ENCODE peak calls at places on chromosomes 16 and 17, in ten cellular contexts. One of them, this sample, is unnamed.
A peak's percentile ranks its signal among the peaks of the same experiment; 100 is the strongest.

GRCh38 chr17:8005357-8005756 is 2.9 kb downstream of the GUCY2D start:
- DNase-seq in colonic mucosa: no peak
- DNase-seq in transverse colon: no peak
- DNase-seq in fibroblast of lung: no peak
- DNase-seq in heart left ventricle: no peak
- DNase-seq in HCT116: no peak
- DNase-seq in HL-60: no peak
- DNase-seq in endothelial cell of umbilical vein: no peak
- DNase-seq in CD8-positive, alpha-beta T cell: no peak
- DNase-seq in dorsolateral prefrontal cortex: no peak
- DNase-seq in this sample: no peak

GRCh38 chr16:19700319-19700781 is 17.7 kb downstream of the KNOP1 start:
- DNase-seq in colonic mucosa: peak; percentile 74
- DNase-seq in transverse colon: peak; percentile 57
- DNase-seq in fibroblast of lung: peak; percentile 64
- DNase-seq in heart left ventricle: no peak
- DNase-seq in HCT116: no peak
- DNase-seq in HL-60: no peak
- DNase-seq in endothelial cell of umbilical vein: peak; percentile 69
- DNase-seq in CD8-positive, alpha-beta T cell: no peak
- DNase-seq in dorsolateral prefrontal cortex: no peak
- DNase-seq in this sample: no peak

GRCh38 chr16:49287572-49287971 is 5.9 kb upstream of the CBLN1 start:
- DNase-seq in colonic mucosa: no peak
- DNase-seq in transverse colon: no peak
- DNase-seq in fibroblast of lung: no peak
- DNase-seq in heart left ventricle: no peak
- DNase-seq in HCT116: no peak
- DNase-seq in HL-60: no peak
- DNase-seq in endothelial cell of umbilical vein: no peak
- DNase-seq in CD8-positive, alpha-beta T cell: no peak
- DNase-seq in dorsolateral prefrontal cortex: no peak
- DNase-seq in this sample: no peak

GRCh38 chr16:75293746-75294145 is 42.3 kb upstream of the BCAR1 start:
- DNase-seq in colonic mucosa: no peak
- DNase-seq in transverse colon: no peak
- DNase-seq in fibroblast of lung: no peak
- DNase-seq in heart left ventricle: no peak
- DNase-seq in HCT116: no peak
- DNase-seq in HL-60: no peak
- DNase-seq in endothelial cell of umbilical vein: no peak
- DNase-seq in CD8-positive, alpha-beta T cell: no peak
- DNase-seq in dorsolateral prefrontal cortex: no peak
- DNase-seq in this sample: no peak

GRCh38 chr16:86854058-86854621 is 275.8 kb downstream of the FOXL1 start:
- DNase-seq in colonic mucosa: no peak
- DNase-seq in transverse colon: no peak
- DNase-seq in fibroblast of lung: peak; percentile 89
- DNase-seq in heart left ventricle: no peak
- DNase-seq in HCT116: no peak
- DNase-seq in HL-60: no peak
- DNase-seq in endothelial cell of umbilical vein: peak; percentile 63
- DNase-seq in CD8-positive, alpha-beta T cell: no peak
- DNase-seq in dorsolateral prefrontal cortex: no peak
- DNase-seq in this sample: no peak

GRCh38 chr16:85162478-85163277 is 50.4 kb upstream of the CIBAR2 start:
- DNase-seq in colonic mucosa: peak; percentile 41
- DNase-seq in transverse colon: peak; percentile 48
- DNase-seq in fibroblast of lung: peak; percentile 86
- DNase-seq in heart left ventricle: no peak
- DNase-seq in HCT116: no peak
- DNase-seq in HL-60: no peak
- DNase-seq in endothelial cell of umbilical vein: peak; percentile 46
- DNase-seq in CD8-positive, alpha-beta T cell: no peak
- DNase-seq in dorsolateral prefrontal cortex: no peak
- DNase-seq in this sample: peak; percentile 89

GRCh38 chr17:75806822-75807500 is 22.4 kb downstream of the UNK start:
- DNase-seq in colonic mucosa: no peak
- DNase-seq in transverse colon: no peak
- DNase-seq in fibroblast of lung: no peak
- DNase-seq in heart left ventricle: no peak
- DNase-seq in HCT116: no peak
- DNase-seq in HL-60: no peak
- DNase-seq in endothelial cell of umbilical vein: no peak
- DNase-seq in CD8-positive, alpha-beta T cell: no peak
- DNase-seq in dorsolateral prefrontal cortex: no peak
- DNase-seq in this sample: no peak

GRCh38 chr16:154223-155030 is 2.0 kb downstream of the HBZ start:
- DNase-seq in colonic mucosa: no peak
- DNase-seq in transverse colon: peak; percentile 27
- DNase-seq in fibroblast of lung: peak; percentile 26
- DNase-seq in heart left ventricle: peak; percentile 64
- DNase-seq in HCT116: no peak
- DNase-seq in HL-60: no peak
- DNase-seq in endothelial cell of umbilical vein: peak; percentile 50
- DNase-seq in CD8-positive, alpha-beta T cell: no peak
- DNase-seq in dorsolateral prefrontal cortex: peak; percentile 27
- DNase-seq in this sample: no peak

DNA sequence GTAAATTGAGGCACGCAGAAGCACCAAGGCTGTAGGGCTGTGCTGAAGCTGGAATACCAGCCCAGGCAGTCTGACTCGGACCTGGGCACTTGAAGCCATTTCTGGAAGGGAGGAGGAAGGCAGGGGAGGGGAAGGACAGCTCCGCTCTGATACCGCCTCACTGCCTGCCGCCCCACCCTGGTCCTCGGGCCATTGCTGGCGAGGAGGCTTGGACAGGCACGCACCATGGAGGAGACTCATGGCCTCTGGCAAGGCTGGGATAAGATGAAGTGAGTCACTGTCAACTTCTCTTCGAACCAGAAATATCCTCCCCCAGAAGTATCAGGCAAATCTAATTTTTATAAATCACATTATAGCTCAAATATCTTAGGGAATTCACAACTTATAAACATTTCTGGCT is 81.3 kb downstream of the SDK2 start:
- DNase-seq in colonic mucosa: no peak
- DNase-seq in transverse colon: no peak
- DNase-seq in fibroblast of lung: no peak
- DNase-seq in heart left ventricle: no peak
- DNase-seq in HCT116: no peak
- DNase-seq in HL-60: no peak
- DNase-seq in endothelial cell of umbilical vein: no peak
- DNase-seq in CD8-positive, alpha-beta T cell: no peak
- DNase-seq in dorsolateral prefrontal cortex: no peak
- DNase-seq in this sample: no peak
- H3K27ac ChIP-seq in colonic mucosa: no peak overlapping the region
- H3K27ac ChIP-seq in transverse colon: no peak overlapping the region
- H3K27ac ChIP-seq in fibroblast of lung: no peak overlapping the region
- H3K27ac ChIP-seq in heart left ventricle: no peak overlapping the region
- H3K27ac ChIP-seq in HCT116: no peak overlapping the region
- H3K27ac ChIP-seq in HL-60: no peak overlapping the region
- H3K27ac ChIP-seq in endothelial cell of umbilical vein: no peak overlapping the region
- H3K27ac ChIP-seq in CD8-positive, alpha-beta T cell: no peak overlapping the region
- H3K27ac ChIP-seq in dorsolateral prefrontal cortex: no peak overlapping the region
- H3K27ac ChIP-seq in this sample: no peak overlapping the region

GRCh38 chr16:2083876-2084687 is 36.3 kb downstream of the TSC2 start:
- DNase-seq in colonic mucosa: no peak
- DNase-seq in transverse colon: no peak
- DNase-seq in fibroblast of lung: no peak
- DNase-seq in heart left ventricle: no peak
- DNase-seq in HCT116: no peak
- DNase-seq in HL-60: no peak
- DNase-seq in endothelial cell of umbilical vein: no peak
- DNase-seq in CD8-positive, alpha-beta T cell: no peak
- DNase-seq in dorsolateral prefrontal cortex: no peak
- DNase-seq in this sample: no peak

GRCh38 chr16:2082171-2082982 is 34.6 kb downstream of the TSC2 start:
- DNase-seq in colonic mucosa: peak; percentile 70
- DNase-seq in transverse colon: peak; percentile 50
- DNase-seq in fibroblast of lung: peak; percentile 73
- DNase-seq in heart left ventricle: no peak
- DNase-seq in HCT116: no peak
- DNase-seq in HL-60: no peak
- DNase-seq in endothelial cell of umbilical vein: no peak
- DNase-seq in CD8-positive, alpha-beta T cell: no peak
- DNase-seq in dorsolateral prefrontal cortex: peak; percentile 68
- DNase-seq in this sample: no peak

GRCh38 chr16:2081685-2082084 is 33.9 kb downstream of the TSC2 start:
- DNase-seq in colonic mucosa: no peak
- DNase-seq in transverse colon: no peak
- DNase-seq in fibroblast of lung: no peak
- DNase-seq in heart left ventricle: no peak
- DNase-seq in HCT116: no peak
- DNase-seq in HL-60: no peak
- DNase-seq in endothelial cell of umbilical vein: no peak
- DNase-seq in CD8-positive, alpha-beta T cell: no peak
- DNase-seq in dorsolateral prefrontal cortex: no peak
- DNase-seq in this sample: no peak

GRCh38 chr16:2083409-2083808 is 35.6 kb downstream of the TSC2 start:
- DNase-seq in colonic mucosa: no peak
- DNase-seq in transverse colon: no peak
- DNase-seq in fibroblast of lung: no peak
- DNase-seq in heart left ventricle: no peak
- DNase-seq in HCT116: no peak
- DNase-seq in HL-60: no peak
- DNase-seq in endothelial cell of umbilical vein: no peak
- DNase-seq in CD8-positive, alpha-beta T cell: no peak
- DNase-seq in dorsolateral prefrontal cortex: no peak
- DNase-seq in this sample: no peak

DNA sequence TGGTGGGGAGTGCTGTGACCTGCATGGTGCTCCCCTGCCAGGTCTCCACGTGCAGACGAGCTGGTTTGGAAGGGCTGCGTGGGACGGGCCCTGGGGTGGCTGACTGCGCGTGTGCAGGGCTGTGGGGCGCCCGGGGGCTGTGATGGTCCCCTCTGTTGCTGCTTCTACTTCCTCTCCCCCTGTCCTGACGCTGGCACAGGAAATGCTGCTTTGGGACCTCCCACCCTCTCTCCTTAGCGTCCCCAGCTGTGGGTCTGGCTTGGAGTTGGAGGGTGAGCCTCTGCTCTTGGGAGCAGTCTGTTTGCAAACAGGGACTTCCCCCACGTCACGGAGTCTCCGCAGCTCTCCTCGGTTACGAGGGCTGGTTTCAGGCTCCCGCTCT is 35.2 kb downstream of the TSC2 start:
- DNase-seq in colonic mucosa: no peak
- DNase-seq in transverse colon: no peak
- DNase-seq in fibroblast of lung: no peak
- DNase-seq in heart left ventricle: no peak
- DNase-seq in HCT116: no peak
- DNase-seq in HL-60: no peak
- DNase-seq in endothelial cell of umbilical vein: no peak
- DNase-seq in CD8-positive, alpha-beta T cell: no peak
- DNase-seq in dorsolateral prefrontal cortex: no peak
- DNase-seq in this sample: no peak
- H3K4me3 ChIP-seq in colonic mucosa: no peak overlapping the region
- H3K4me3 ChIP-seq in transverse colon: no peak overlapping the region
- H3K4me3 ChIP-seq in fibroblast of lung: no peak overlapping the region
- H3K4me3 ChIP-seq in heart left ventricle: no peak overlapping the region
- H3K4me3 ChIP-seq in HCT116: no peak overlapping the region
- H3K4me3 ChIP-seq in HL-60: no peak overlapping the region
- H3K4me3 ChIP-seq in endothelial cell of umbilical vein: no peak overlapping the region
- H3K4me3 ChIP-seq in CD8-positive, alpha-beta T cell: no peak overlapping the region
- H3K4me3 ChIP-seq in dorsolateral prefrontal cortex: no peak overlapping the region
- H3K4me3 ChIP-seq in this sample: no peak overlapping the region

GRCh38 chr17:27905524-27906237 is 12.5 kb upstream of the LYRM9 start:
- DNase-seq in colonic mucosa: no peak
- DNase-seq in transverse colon: no peak
- DNase-seq in fibroblast of lung: no peak
- DNase-seq in heart left ventricle: no peak
- DNase-seq in HCT116: no peak
- DNase-seq in HL-60: no peak
- DNase-seq in endothelial cell of umbilical vein: no peak
- DNase-seq in CD8-positive, alpha-beta T cell: no peak
- DNase-seq in dorsolateral prefrontal cortex: no peak
- DNase-seq in this sample: no peak

GRCh38 chr17:27906623-27907022 is 13.5 kb upstream of the LYRM9 start:
- DNase-seq in colonic mucosa: no peak
- DNase-seq in transverse colon: no peak
- DNase-seq in fibroblast of lung: no peak
- DNase-seq in heart left ventricle: no peak
- DNase-seq in HCT116: no peak
- DNase-seq in HL-60: no peak
- DNase-seq in endothelial cell of umbilical vein: no peak
- DNase-seq in CD8-positive, alpha-beta T cell: no peak
- DNase-seq in dorsolateral prefrontal cortex: no peak
- DNase-seq in this sample: no peak

GRCh38 chr17:27904534-27904933 is 11.4 kb upstream of the LYRM9 start:
- DNase-seq in colonic mucosa: no peak
- DNase-seq in transverse colon: no peak
- DNase-seq in fibroblast of lung: no peak
- DNase-seq in heart left ventricle: no peak
- DNase-seq in HCT116: no peak
- DNase-seq in HL-60: no peak
- DNase-seq in endothelial cell of umbilical vein: no peak
- DNase-seq in CD8-positive, alpha-beta T cell: no peak
- DNase-seq in dorsolateral prefrontal cortex: no peak
- DNase-seq in this sample: no peak

GRCh38 chr17:27906238-27906603 is 13.1 kb upstream of the LYRM9 start:
- DNase-seq in colonic mucosa: no peak
- DNase-seq in transverse colon: no peak
- DNase-seq in fibroblast of lung: no peak
- DNase-seq in heart left ventricle: no peak
- DNase-seq in HCT116: no peak
- DNase-seq in HL-60: no peak
- DNase-seq in endothelial cell of umbilical vein: no peak
- DNase-seq in CD8-positive, alpha-beta T cell: no peak
- DNase-seq in dorsolateral prefrontal cortex: no peak
- DNase-seq in this sample: no peak

GRCh38 chr17:27907976-27908558 is 14.9 kb upstream of the LYRM9 start:
- DNase-seq in colonic mucosa: no peak
- DNase-seq in transverse colon: no peak
- DNase-seq in fibroblast of lung: no peak
- DNase-seq in heart left ventricle: no peak
- DNase-seq in HCT116: no peak
- DNase-seq in HL-60: no peak
- DNase-seq in endothelial cell of umbilical vein: no peak
- DNase-seq in CD8-positive, alpha-beta T cell: no peak
- DNase-seq in dorsolateral prefrontal cortex: no peak
- DNase-seq in this sample: no peak
- TF ChIP-seq CTCF in colonic mucosa: no peak
- TF ChIP-seq CTCF in transverse colon: no peak
- TF ChIP-seq CTCF in fibroblast of lung: no peak
- TF ChIP-seq CTCF in heart left ventricle: no peak
- TF ChIP-seq CTCF in HCT116: no peak
- TF ChIP-seq CTCF in HL-60: no peak
- TF ChIP-seq CTCF in endothelial cell of umbilical vein: no peak
- TF ChIP-seq CTCF in CD8-positive, alpha-beta T cell: no peak
- TF ChIP-seq CTCF in dorsolateral prefrontal cortex: no peak
- TF ChIP-seq CTCF in this sample: no peak

DNA sequence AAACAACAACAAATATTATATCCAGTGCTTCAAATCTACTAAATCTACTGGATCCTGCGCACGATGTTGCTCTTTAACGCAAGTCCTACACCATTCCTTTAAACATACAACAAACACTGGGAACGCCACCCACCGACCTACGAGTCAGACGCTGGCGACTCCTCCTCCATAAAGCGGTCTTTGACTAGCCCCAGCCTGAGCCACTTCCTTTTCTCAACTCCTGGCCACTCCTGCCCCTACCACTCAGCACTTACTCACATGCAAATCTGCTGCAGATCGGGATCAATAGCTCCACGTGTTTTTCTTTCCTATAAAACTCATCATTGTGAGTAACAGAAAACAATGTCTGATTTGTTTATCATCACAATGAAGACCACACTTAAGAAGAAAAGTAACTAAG is 32.8 kb upstream of the MNT start:
- DNase-seq in colonic mucosa: no peak
- DNase-seq in transverse colon: no peak
- DNase-seq in fibroblast of lung: no peak
- DNase-seq in heart left ventricle: no peak
- DNase-seq in HCT116: no peak
- DNase-seq in HL-60: no peak
- DNase-seq in endothelial cell of umbilical vein: no peak
- DNase-seq in CD8-positive, alpha-beta T cell: no peak
- DNase-seq in dorsolateral prefrontal cortex: no peak
- DNase-seq in this sample: no peak
- H3K27ac ChIP-seq in colonic mucosa: no peak overlapping the region
- H3K27ac ChIP-seq in transverse colon: no peak overlapping the region
- H3K27ac ChIP-seq in fibroblast of lung: no peak overlapping the region
- H3K27ac ChIP-seq in heart left ventricle: no peak overlapping the region
- H3K27ac ChIP-seq in HCT116: no peak overlapping the region
- H3K27ac ChIP-seq in HL-60: no peak overlapping the region
- H3K27ac ChIP-seq in endothelial cell of umbilical vein: no peak overlapping the region
- H3K27ac ChIP-seq in CD8-positive, alpha-beta T cell: no peak overlapping the region
- H3K27ac ChIP-seq in dorsolateral prefrontal cortex: no peak overlapping the region
- H3K27ac ChIP-seq in this sample: no peak overlapping the region